ENCODE peak calls at places on chromosomes 7 and 10, in six cellular contexts. O is endothelial cell of umbilical vein, X is kidney, U is tibial nerve, I is Peyer's patch, N is gastrocnemius medialis. L is an unnamed sample.

GRCh38 chr7:102284891-102285540 is 1.7 kb upstream of the SH2B2 start:
- DNase-seq in U (no peak), O (no peak), X (no peak), I (peak; percentile 79), N (no peak), L (peak; percentile 89)

GRCh38 chr7:47945261-47946015 is 2.8 kb downstream of the PKD1L1 start:
- DNase-seq in U (peak; percentile 89), I (peak; percentile 93), N (peak; percentile 42), O (peak; percentile 83), X (peak; percentile 77), L (peak; percentile 83)

GRCh38 chr7:6425948-6426347 is 21.8 kb downstream of the DAGLB start:
- DNase-seq in U (no peak), N (no peak), O (no peak), I (no peak), X (no peak), L (no peak)

GRCh38 chr7:151754142-151754590 is 122.7 kb downstream of the PRKAG2 start:
- DNase-seq in I (peak; percentile 80), N (peak; percentile 86), X (peak; percentile 89), U (peak; percentile 48), O (peak; percentile 97), L (peak; percentile 80)

GRCh38 chr10:77926566-77927342 is at the start of gene DLG5:
- DNase-seq in U (peak; percentile 31), O (peak; percentile 26), I (peak; percentile 75), N (peak; percentile 59), X (peak; percentile 92), L (peak; percentile 74)

GRCh38 chr7:86818903-86819302 is 175.2 kb downstream of the GRM3 start:
- DNase-seq in N (no peak), X (no peak), I (no peak), O (no peak), U (no peak), L (no peak)

GRCh38 chr10:132592790-132593788 is 55.5 kb downstream of the INPP5A start:
- DNase-seq in O (peak; percentile 60), N (no peak), I (peak; percentile 81), U (no peak), X (no peak), L (no peak)

GRCh38 chr10:124705021-124705740 is 39.0 kb downstream of the FAM53B start:
- DNase-seq in X (peak; percentile 78), N (peak; percentile 85), U (no peak), I (no peak), O (no peak), L (no peak)

GRCh38 chr10:132023092-132023811 is 41.5 kb upstream of the BNIP3 start:
- DNase-seq in O (peak; percentile 79), X (peak; percentile 92), N (peak; percentile 74), U (peak; percentile 73), I (peak; percentile 88), L (peak; percentile 88)

GRCh38 chr7:116399808-116400207 is 99.7 kb upstream of the CAV2 start:
- DNase-seq in O (peak; percentile 61), I (no peak), N (no peak), X (no peak), U (no peak), L (no peak)

GRCh38 chr10:124727389-124727960 is 16.7 kb downstream of the FAM53B start:
- DNase-seq in I (peak; percentile 55), O (no peak), X (no peak), N (peak; percentile 7), U (no peak), L (no peak)

GRCh38 chr7:50962962-50963374 is 180.3 kb upstream of the GRB10 start:
- DNase-seq in O (peak; percentile 93), X (peak; percentile 88), I (peak; percentile 87), N (no peak), U (no peak), L (peak; percentile 75)

GRCh38 chr10:4867520-4868356 is 41.7 kb downstream of the AKR1E2 start:
- DNase-seq in I (no peak), X (no peak), N (no peak), O (peak; percentile 89), U (no peak), L (no peak)

GRCh38 chr10:111211756-111212155 is 134.9 kb downstream of the ADRA2A start:
- DNase-seq in N (no peak), X (no peak), U (no peak), O (no peak), I (no peak), L (no peak)

GRCh38 chr10:95896066-95896850 is 11.5 kb upstream of the CC2D2B start:
- DNase-seq in O (no peak), U (no peak), X (no peak), I (no peak), N (no peak), L (no peak)

GRCh38 chr10:103765168-103765567 is 90.2 kb downstream of the SH3PXD2A start:
- DNase-seq in X (no peak), N (no peak), O (peak; percentile 70), U (no peak), I (no peak), L (no peak)

GRCh38 chr10:132302421-132302820 is 5.3 kb downstream of the STK32C start:
- DNase-seq in X (no peak), U (no peak), N (no peak), I (peak; percentile 22), O (no peak), L (peak; percentile 26)

GRCh38 chr7:79453558-79454324 is at the start of gene MAGI2:
- DNase-seq in X (peak; percentile 95), N (peak; percentile 75), I (peak; percentile 68), O (peak; percentile 91), U (peak; percentile 77), L (peak; percentile 83)

GRCh38 chr10:131126321-131127121 is 185.0 kb downstream of the TCERG1L start:
- DNase-seq in I (no peak), U (no peak), O (no peak), X (peak; percentile 63), N (no peak), L (no peak)

GRCh38 chr10:132879408-132880147 is 62.8 kb downstream of the CFAP46 start:
- DNase-seq in X (peak; percentile 76), I (peak; percentile 37), U (peak; percentile 4), N (no peak), O (no peak), L (no peak)

GRCh38 chr7:34838329-34838728 is 180.3 kb downstream of the NPSR1 start:
- DNase-seq in U (no peak), N (no peak), I (no peak), X (no peak), O (no peak), L (no peak)

GRCh38 chr7:34840176-34840785 is 182.3 kb downstream of the NPSR1 start:
- DNase-seq in N (no peak), O (no peak), X (no peak), I (no peak), U (no peak), L (no peak)

GRCh38 chr7:34837826-34838225 is 179.8 kb downstream of the NPSR1 start:
- DNase-seq in N (no peak), O (no peak), I (no peak), X (no peak), U (no peak), L (no peak)

GRCh38 chr7:34841326-34841725 is 183.3 kb downstream of the NPSR1 start:
- DNase-seq in O (no peak), U (no peak), N (no peak), I (no peak), X (no peak), L (no peak)

DNA sequence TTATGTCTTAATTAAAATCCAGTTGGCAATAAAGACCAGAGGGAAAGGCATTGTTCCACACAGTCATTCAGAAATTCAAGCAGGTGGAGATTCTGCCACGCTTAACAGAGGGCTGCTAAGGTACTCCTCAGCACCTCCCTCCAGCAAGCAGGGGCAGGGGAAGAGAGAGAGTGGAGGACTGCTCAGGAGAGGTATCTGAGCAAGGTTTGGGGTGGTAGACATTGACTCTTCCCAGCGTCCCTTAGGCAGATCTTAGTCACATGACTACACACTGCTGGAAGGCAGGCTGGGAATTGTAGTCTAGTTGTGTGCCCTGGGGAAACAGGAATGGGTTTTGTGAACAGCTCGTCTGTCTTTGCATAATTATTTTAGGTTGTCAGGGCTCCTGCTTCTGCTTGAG is 181.6 kb downstream of the NPSR1 start:
- DNase-seq in I (no peak), N (no peak), U (no peak), X (no peak), O (no peak), L (no peak)
- H3K4me3 ChIP-seq in I (no peak overlapping the region), N (no peak overlapping the region), U (no peak overlapping the region), X (no peak overlapping the region), O (no peak overlapping the region), L (no peak overlapping the region)

GRCh38 chr7:55074008-55074499 is 55.2 kb downstream of the EGFR start:
- DNase-seq in X (peak; percentile 89), I (peak; percentile 87), O (peak; percentile 32), N (peak; percentile 60), U (no peak), L (peak; percentile 63)

GRCh38 chr7:55071411-55072188 is 52.8 kb downstream of the EGFR start:
- DNase-seq in I (no peak), U (no peak), N (no peak), X (no peak), O (no peak), L (no peak)

GRCh38 chr7:55073051-55073511 is 54.3 kb downstream of the EGFR start:
- DNase-seq in O (no peak), N (no peak), U (no peak), I (no peak), X (no peak), L (no peak)

GRCh38 chr7:55070839-55071238 is 52.0 kb downstream of the EGFR start:
- DNase-seq in U (no peak), N (no peak), O (no peak), X (no peak), I (no peak), L (no peak)

GRCh38 chr7:55072251-55072650 is 53.4 kb downstream of the EGFR start:
- DNase-seq in U (no peak), O (no peak), X (no peak), N (no peak), I (no peak), L (no peak)
- H3K4me1 ChIP-seq in U (peaks cover 74% of the 10 kb centered on the region), O (peaks cover 9% of the 10 kb centered on the region), X (peaks cover 22% of the 10 kb centered on the region), N (peaks cover 29% of the 10 kb centered on the region), I (peaks cover 45% of the 10 kb centered on the region), L (peaks cover 34% of the 10 kb centered on the region)

DNA sequence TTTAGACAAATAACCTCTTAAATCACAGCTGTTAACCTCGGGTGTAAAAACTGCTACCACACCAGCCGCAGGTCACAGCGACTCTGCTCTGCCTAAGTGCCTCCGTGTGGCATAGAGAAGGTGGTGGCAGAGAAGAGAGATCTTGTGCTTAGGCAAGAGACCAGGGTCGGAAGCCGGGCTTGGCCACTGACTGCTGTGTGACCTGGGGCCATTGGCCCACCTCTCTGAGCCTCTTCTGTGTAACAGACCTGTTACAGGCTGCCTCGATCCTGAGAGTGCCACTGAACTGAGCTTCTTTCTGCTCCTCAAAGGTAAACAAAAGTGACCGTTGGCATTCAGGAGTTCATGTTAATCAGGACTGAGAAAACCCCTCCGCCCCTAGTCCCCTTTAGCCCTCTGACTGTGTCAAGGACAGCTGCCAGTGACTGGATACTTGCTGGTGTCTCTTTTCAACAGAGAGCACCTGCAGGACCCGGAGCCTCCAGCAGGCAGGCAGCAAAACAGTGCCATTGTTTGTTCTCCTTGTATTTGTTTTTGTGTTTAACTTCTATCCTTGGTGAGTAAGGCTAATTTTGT is 36.5 kb downstream of the ZMIZ1 start:
- DNase-seq in O (no peak), I (no peak), U (no peak), N (no peak), X (no peak), L (no peak)
- TF ChIP-seq CTCF in O (no peak), I (no peak), U (no peak), N (peak; percentile 39), X (no peak), L (no peak)

DNA sequence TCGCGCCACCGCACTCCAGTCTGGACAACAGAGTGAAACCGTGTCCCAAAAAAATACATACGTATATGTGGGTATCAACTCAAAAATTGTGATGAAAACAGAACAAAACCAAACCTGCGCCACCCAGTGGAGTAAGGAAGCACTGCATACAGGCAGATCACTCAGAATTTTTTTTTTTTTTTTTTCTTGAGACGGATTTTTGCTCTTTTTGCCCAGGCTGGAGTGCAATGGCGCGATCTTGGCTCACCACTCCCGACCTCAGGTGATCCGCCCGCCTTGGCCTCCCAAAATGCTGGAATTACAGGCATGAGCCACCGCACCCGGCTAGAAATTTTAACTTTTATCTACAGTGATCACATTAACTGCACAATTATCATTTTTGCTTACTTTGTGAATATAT is 9.1 kb upstream of the TMEM236 start:
- DNase-seq in X (no peak), N (no peak), O (peak; percentile 66), U (peak; percentile 51), I (peak; percentile 83), L (peak; percentile 70)
- H3K4me3 ChIP-seq in X (no peak overlapping the region), N (no peak overlapping the region), O (no peak overlapping the region), U (no peak overlapping the region), I (no peak overlapping the region), L (no peak overlapping the region)